ENCODE peak calls at places on chromosomes 11 and 22, in ten cellular contexts. J is tibial nerve; L is stimulated activated CD4-positive, alpha-beta T cell treated with anti-CD3 and anti-CD28 coated beads, Interleukin-2, amount 100 ng/mL, for 48 hours; R is ACHN; I is ELF-1; W is C1 segment of cervical spinal cord; A is WTC11; Z is Ammon's horn; C is NCI-H2171 treated with DMSO at 0.1 percent for 48 hours; Y is activated CD4-positive, CD25-positive, alpha-beta regulatory T cell treated with anti-CD3 and anti-CD28 coated beads, Interleukin-2, amount 50 U/mL, for 72 hours. O is an unnamed sample.

GRCh38 chr11:72828081-72828567 is 13.9 kb downstream of the ATG16L2 start:
- DNase-seq in J (no peak), L (no peak), R (no peak), I (no peak), W (no peak), A (no peak), Z (no peak), C (no peak), Y (no peak), O (no peak)

GRCh38 chr11:17544181-17544622 is at the start of gene USH1C:
- DNase-seq in J (no peak), L (peak; percentile 53), R (peak; percentile 25), I (peak; percentile 35), W (no peak), A (peak; percentile 79), Z (no peak), C (no peak), Y (peak; percentile 48), O (no peak)

GRCh38 chr11:690738-691633 is 4.0 kb downstream of the DEAF1 start:
- DNase-seq in J (no peak), L (no peak), R (no peak), I (peak; percentile 51), W (no peak), A (no peak), Z (no peak), C (no peak), Y (no peak), O (no peak)

GRCh38 chr11:20045098-20045688 is 115.1 kb downstream of the DBX1 start:
- DNase-seq in J (no peak), L (no peak), R (no peak), I (peak; percentile 83), W (no peak), A (no peak), Z (no peak), C (no peak), Y (no peak), O (no peak)

GRCh38 chr11:121119444-121119843 is 18.4 kb downstream of the TECTA start:
- DNase-seq in J (no peak), L (no peak), R (no peak), I (no peak), W (no peak), A (no peak), Z (no peak), C (no peak), Y (no peak), O (no peak)

GRCh38 chr22:44200855-44201550 is 20.3 kb downstream of the PARVG start:
- DNase-seq in J (no peak), L (no peak), R (no peak), I (no peak), W (no peak), A (no peak), Z (no peak), C (peak; percentile 18), Y (peak; percentile 21), O (no peak)

GRCh38 chr11:111675891-111676290 is 73.6 kb downstream of the SIK2 start:
- DNase-seq in J (no peak), L (no peak), R (no peak), I (no peak), W (no peak), A (no peak), Z (no peak), C (no peak), Y (no peak), O (no peak)

GRCh38 chr11:2585566-2586090 is 114.2 kb downstream of the KCNQ1OT1 start:
- DNase-seq in J (no peak), L (no peak), R (no peak), I (no peak), W (no peak), A (no peak), Z (peak; percentile 1), C (no peak), Y (peak; percentile 19), O (no peak)

GRCh38 chr11:131998020-131998419 is 627.6 kb downstream of the NTM start:
- DNase-seq in J (no peak), L (no peak), R (no peak), I (peak; percentile 47), W (no peak), A (no peak), Z (no peak), C (no peak), Y (no peak), O (no peak)

GRCh38 chr11:69479591-69480271 is 1.7 kb upstream of the LINC01488 start:
- DNase-seq in J (no peak), L (no peak), R (no peak), I (no peak), W (no peak), A (no peak), Z (no peak), C (no peak), Y (no peak), O (no peak)

GRCh38 chr11:122796128-122796717 is 42.1 kb upstream of the CRTAM start:
- DNase-seq in J (peak; percentile 40), L (peak; percentile 67), R (peak; percentile 28), I (peak; percentile 67), W (no peak), A (peak; percentile 84), Z (no peak), C (no peak), Y (peak; percentile 73), O (peak; percentile 54)

GRCh38 chr11:69646493-69647201 is 5.7 kb downstream of the CCND1 start:
- DNase-seq in J (no peak), L (no peak), R (no peak), I (peak; percentile 28), W (no peak), A (no peak), Z (no peak), C (no peak), Y (no peak), O (no peak)

GRCh38 chr11:3155691-3156258 is 9.3 kb downstream of the OSBPL5 start:
- DNase-seq in J (no peak), L (no peak), R (no peak), I (peak; percentile 84), W (no peak), A (no peak), Z (no peak), C (no peak), Y (no peak), O (no peak)

GRCh38 chr11:17296852-17297559 is 20.5 kb downstream of the NUCB2 start:
- DNase-seq in J (no peak), L (no peak), R (no peak), I (no peak), W (no peak), A (no peak), Z (no peak), C (no peak), Y (no peak), O (no peak)

GRCh38 chr11:76177250-76177686 is 29.0 kb downstream of the WNT11 start:
- DNase-seq in J (no peak), L (no peak), R (no peak), I (no peak), W (no peak), A (no peak), Z (no peak), C (no peak), Y (no peak), O (no peak)

GRCh38 chr11:6206456-6207180 is 1.3 kb downstream of the C11orf42 start:
- DNase-seq in J (no peak), L (no peak), R (no peak), I (no peak), W (no peak), A (no peak), Z (no peak), C (no peak), Y (no peak), O (no peak)

GRCh38 chr11:96037267-96037990 is 113.5 kb upstream of the MTMR2 start:
- DNase-seq in J (no peak), L (no peak), R (no peak), I (peak; percentile 54), W (no peak), A (no peak), Z (peak; percentile 44), C (peak; percentile 94), Y (no peak), O (no peak)

GRCh38 chr22:42644422-42645340 is 4.3 kb upstream of the ATP5MGL start:
- DNase-seq in J (no peak), L (no peak), R (no peak), I (no peak), W (peak; percentile 25), A (no peak), Z (no peak), C (no peak), Y (no peak), O (no peak)

GRCh38 chr11:61880454-61880853 is 10.9 kb downstream of the FADS3 start:
- DNase-seq in J (no peak), L (no peak), R (no peak), I (no peak), W (no peak), A (no peak), Z (no peak), C (no peak), Y (no peak), O (no peak)

GRCh38 chr11:112637046-112637445 is 324.2 kb upstream of the NCAM1 start:
- DNase-seq in J (no peak), L (no peak), R (no peak), I (no peak), W (peak; percentile 76), A (no peak), Z (peak; percentile 98), C (peak; percentile 18), Y (no peak), O (no peak)

GRCh38 chr11:76674517-76675400 is 4.2 kb upstream of the LRRC32 start:
- DNase-seq in J (no peak), L (no peak), R (peak; percentile 85), I (no peak), W (no peak), A (peak; percentile 41), Z (no peak), C (no peak), Y (no peak), O (no peak)

GRCh38 chr11:45078236-45079074 is 68.0 kb upstream of the PRDM11 start:
- DNase-seq in J (no peak), L (no peak), R (no peak), I (peak; percentile 64), W (no peak), A (no peak), Z (no peak), C (no peak), Y (no peak), O (no peak)

GRCh38 chr22:18152519-18152918 is 2.5 kb downstream of the USP18 start:
- DNase-seq in J (no peak), L (no peak), R (no peak), I (no peak), W (no peak), A (no peak), Z (no peak), C (no peak), Y (no peak), O (no peak)

GRCh38 chr11:68584097-68584496 is 100.2 kb upstream of the GAL start:
- DNase-seq in J (no peak), L (peak; percentile 65), R (peak; percentile 57), I (peak; percentile 83), W (peak; percentile 2), A (peak; percentile 87), Z (peak; percentile 22), C (no peak), Y (peak; percentile 60), O (peak; percentile 74)

GRCh38 chr22:48331691-48332220 is 1495.9 kb downstream of the BRD1 start:
- DNase-seq in J (no peak), L (no peak), R (no peak), I (no peak), W (no peak), A (no peak), Z (no peak), C (no peak), Y (no peak), O (no peak)

GRCh38 chr22:36155702-36156101 is 4.9 kb downstream of the APOL3 start:
- DNase-seq in J (peak; percentile 49), L (no peak), R (no peak), I (no peak), W (no peak), A (no peak), Z (peak; percentile 40), C (no peak), Y (no peak), O (no peak)

GRCh38 chr11:83172551-83172950 is 15.6 kb downstream of the PCF11 start:
- DNase-seq in J (no peak), L (no peak), R (no peak), I (no peak), W (no peak), A (no peak), Z (no peak), C (no peak), Y (no peak), O (no peak)

GRCh38 chr22:22110548-22111266 is 128.1 kb upstream of the TOP3B start:
- DNase-seq in J (no peak), L (peak; percentile 32), R (peak; percentile 88), I (peak; percentile 56), W (peak; percentile 49), A (peak; percentile 63), Z (peak; percentile 75), C (peak; percentile 17), Y (peak; percentile 39), O (peak; percentile 25)

O was measured in iPS DF 6.9.